ENCODE peak calls at places on chromosome 1, in seven cellular contexts. F, C, Q, G, H, E and J are unnamed samples.

GRCh38 chr1:84995484-84996334 is 1.2 kb downstream of the MCOLN2 start:
- DNase-seq in G (no peak), C (no peak), H (no peak), Q (peak), E (no peak), F (no peak), J (no peak)

GRCh38 chr1:209743145-209743482 is 12.7 kb upstream of the TRAF3IP3 start:
- DNase-seq in C (no peak), G (no peak), Q (peak), E (peak), F (no peak), H (peak), J (no peak)

GRCh38 chr1:176536588-176536987 is 73.6 kb downstream of the PAPPA2 start:
- DNase-seq in H (no peak), F (no peak), C (no peak), E (no peak), Q (no peak), G (no peak), J (no peak)

GRCh38 chr1:114113801-114114750 is 39.6 kb downstream of the SYT6 start:
- DNase-seq in F (no peak), H (no peak), Q (no peak), E (no peak), C (no peak), G (peak), J (no peak)

GRCh38 chr1:204382714-204383083 is 23.0 kb upstream of the PLEKHA6 start:
- DNase-seq in G (no peak), C (no peak), E (no peak), Q (no peak), H (no peak), F (no peak), J (no peak)

GRCh38 chr1:27001570-27002360 is 8.3 kb downstream of the TRNP1 start:
- DNase-seq in E (no peak), Q (no peak), G (no peak), H (no peak), C (no peak), F (peak), J (no peak)

GRCh38 chr1:204258213-204259115 is 44.7 kb upstream of the GOLT1A start:
- DNase-seq in C (no peak), Q (peak), G (no peak), H (no peak), F (no peak), E (peak), J (no peak)

GRCh38 chr1:212482352-212483153 is 49.8 kb downstream of the NENF start:
- DNase-seq in G (no peak), C (no peak), F (no peak), Q (no peak), H (peak), E (no peak), J (no peak)

GRCh38 chr1:154290921-154291320 is 18.5 kb downstream of the HAX1 start:
- DNase-seq in Q (no peak), H (no peak), C (no peak), G (no peak), F (no peak), E (no peak), J (no peak)